ENCODE peak calls at places on chromosomes 6 and 20, in seven cellular contexts. One of them, this sample, is unnamed.

GRCh38 chr6:90494067-90494773 is 92.7 kb downstream of the MAP3K7 start:
- DNase-seq in neural crest cell: no peak
- DNase-seq in fibroblast of the aortic adventitia: peak
- DNase-seq in GM23338: peak
- DNase-seq in CD4-positive, alpha-beta T cell: no peak
- DNase-seq in RWPE1: no peak
- DNase-seq in H9: peak
- DNase-seq in this sample: no peak

GRCh38 chr6:52136934-52137467 is 49.2 kb upstream of the IL17A start:
- DNase-seq in neural crest cell: no peak
- DNase-seq in fibroblast of the aortic adventitia: no peak
- DNase-seq in GM23338: peak
- DNase-seq in CD4-positive, alpha-beta T cell: no peak
- DNase-seq in RWPE1: no peak
- DNase-seq in H9: no peak
- DNase-seq in this sample: no peak

GRCh38 chr20:61436674-61437279 is 184.7 kb downstream of the CDH4 start:
- DNase-seq in neural crest cell: peak
- DNase-seq in fibroblast of the aortic adventitia: peak
- DNase-seq in GM23338: peak
- DNase-seq in CD4-positive, alpha-beta T cell: no peak
- DNase-seq in RWPE1: peak
- DNase-seq in H9: peak
- DNase-seq in this sample: peak

GRCh38 chr6:17045581-17046322 is 56.1 kb upstream of the STMND1 start:
- DNase-seq in neural crest cell: no peak
- DNase-seq in fibroblast of the aortic adventitia: peak
- DNase-seq in GM23338: no peak
- DNase-seq in CD4-positive, alpha-beta T cell: no peak
- DNase-seq in RWPE1: no peak
- DNase-seq in H9: no peak
- DNase-seq in this sample: peak

GRCh38 chr6:99073223-99073622 is 125.5 kb upstream of the FBXL4 start:
- DNase-seq in neural crest cell: no peak
- DNase-seq in fibroblast of the aortic adventitia: no peak
- DNase-seq in GM23338: no peak
- DNase-seq in CD4-positive, alpha-beta T cell: no peak
- DNase-seq in RWPE1: no peak
- DNase-seq in H9: no peak
- DNase-seq in this sample: no peak

GRCh38 chr6:1856381-1856780 is 246.7 kb downstream of the FOXC1 start:
- DNase-seq in neural crest cell: no peak
- DNase-seq in fibroblast of the aortic adventitia: no peak
- DNase-seq in GM23338: no peak
- DNase-seq in CD4-positive, alpha-beta T cell: no peak
- DNase-seq in RWPE1: no peak
- DNase-seq in H9: no peak
- DNase-seq in this sample: peak

GRCh38 chr6:6851059-6851658 is 256.6 kb upstream of the RREB1 start:
- DNase-seq in neural crest cell: no peak
- DNase-seq in fibroblast of the aortic adventitia: peak
- DNase-seq in GM23338: no peak
- DNase-seq in CD4-positive, alpha-beta T cell: no peak
- DNase-seq in RWPE1: peak
- DNase-seq in H9: no peak
- DNase-seq in this sample: peak

GRCh38 chr6:113825776-113826175 is 31.4 kb upstream of the MARCKS start:
- DNase-seq in neural crest cell: no peak
- DNase-seq in fibroblast of the aortic adventitia: peak
- DNase-seq in GM23338: no peak
- DNase-seq in CD4-positive, alpha-beta T cell: no peak
- DNase-seq in RWPE1: no peak
- DNase-seq in H9: no peak
- DNase-seq in this sample: peak

GRCh38 chr6:149190228-149190831 is 127.2 kb upstream of the TAB2 start:
- DNase-seq in neural crest cell: no peak
- DNase-seq in fibroblast of the aortic adventitia: peak
- DNase-seq in GM23338: peak
- DNase-seq in CD4-positive, alpha-beta T cell: peak
- DNase-seq in RWPE1: no peak
- DNase-seq in H9: peak
- DNase-seq in this sample: no peak

GRCh38 chr6:148984516-148985056 is 237.8 kb downstream of the UST start:
- DNase-seq in neural crest cell: no peak
- DNase-seq in fibroblast of the aortic adventitia: no peak
- DNase-seq in GM23338: no peak
- DNase-seq in CD4-positive, alpha-beta T cell: no peak
- DNase-seq in RWPE1: no peak
- DNase-seq in H9: no peak
- DNase-seq in this sample: no peak

GRCh38 chr6:34226731-34227586 is 9.7 kb upstream of the HMGA1 start:
- DNase-seq in neural crest cell: no peak
- DNase-seq in fibroblast of the aortic adventitia: no peak
- DNase-seq in GM23338: peak
- DNase-seq in CD4-positive, alpha-beta T cell: no peak
- DNase-seq in RWPE1: no peak
- DNase-seq in H9: peak
- DNase-seq in this sample: no peak

GRCh38 chr6:146289816-146290588 is 253.6 kb upstream of the RAB32 start:
- DNase-seq in neural crest cell: no peak
- DNase-seq in fibroblast of the aortic adventitia: peak
- DNase-seq in GM23338: no peak
- DNase-seq in CD4-positive, alpha-beta T cell: no peak
- DNase-seq in RWPE1: peak
- DNase-seq in H9: no peak
- DNase-seq in this sample: peak

GRCh38 chr20:49381558-49382493 is 100.6 kb downstream of the KCNB1 start:
- DNase-seq in neural crest cell: no peak
- DNase-seq in fibroblast of the aortic adventitia: peak
- DNase-seq in GM23338: no peak
- DNase-seq in CD4-positive, alpha-beta T cell: no peak
- DNase-seq in RWPE1: peak
- DNase-seq in H9: no peak
- DNase-seq in this sample: peak

GRCh38 chr20:44143896-44144295 is 43.1 kb downstream of the JPH2 start:
- DNase-seq in neural crest cell: no peak
- DNase-seq in fibroblast of the aortic adventitia: no peak
- DNase-seq in GM23338: no peak
- DNase-seq in CD4-positive, alpha-beta T cell: no peak
- DNase-seq in RWPE1: no peak
- DNase-seq in H9: no peak
- DNase-seq in this sample: no peak

GRCh38 chr6:53793318-53793975 is 1.4 kb upstream of the LRRC1 start:
- DNase-seq in neural crest cell: peak
- DNase-seq in fibroblast of the aortic adventitia: peak
- DNase-seq in GM23338: peak
- DNase-seq in CD4-positive, alpha-beta T cell: no peak
- DNase-seq in RWPE1: peak
- DNase-seq in H9: peak
- DNase-seq in this sample: peak

GRCh38 chr20:44324343-44324742 is 12.5 kb upstream of the R3HDML start:
- DNase-seq in neural crest cell: no peak
- DNase-seq in fibroblast of the aortic adventitia: no peak
- DNase-seq in GM23338: peak
- DNase-seq in CD4-positive, alpha-beta T cell: no peak
- DNase-seq in RWPE1: no peak
- DNase-seq in H9: no peak
- DNase-seq in this sample: no peak

GRCh38 chr6:155807243-155807642 is 351.6 kb upstream of the NOX3 start:
- DNase-seq in neural crest cell: no peak
- DNase-seq in fibroblast of the aortic adventitia: no peak
- DNase-seq in GM23338: no peak
- DNase-seq in CD4-positive, alpha-beta T cell: no peak
- DNase-seq in RWPE1: no peak
- DNase-seq in H9: no peak
- DNase-seq in this sample: no peak

GRCh38 chr20:35831029-35831428 is 59.2 kb downstream of the PHF20 start:
- DNase-seq in neural crest cell: no peak
- DNase-seq in fibroblast of the aortic adventitia: peak
- DNase-seq in GM23338: no peak
- DNase-seq in CD4-positive, alpha-beta T cell: no peak
- DNase-seq in RWPE1: no peak
- DNase-seq in H9: no peak
- DNase-seq in this sample: no peak

DNA sequence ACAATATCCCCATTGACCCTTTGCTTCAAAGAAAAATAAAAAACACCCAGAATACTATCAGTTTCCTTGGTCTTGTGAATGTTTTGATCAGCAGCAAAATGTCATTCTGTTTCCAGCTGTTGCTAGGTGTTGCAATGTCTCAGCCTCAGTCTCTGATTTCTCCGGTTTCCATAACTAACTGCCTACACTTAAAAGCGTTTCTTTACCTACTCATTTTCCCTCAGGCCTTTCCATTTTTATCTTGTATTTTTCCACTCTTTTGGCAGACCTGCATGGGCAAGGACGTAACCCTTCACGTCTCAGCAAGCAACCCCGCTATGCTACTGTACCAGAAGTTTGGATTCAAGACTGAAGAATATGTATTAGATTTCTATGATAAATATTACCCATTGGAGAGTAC is 49.4 kb downstream of the KAT14 start:
- DNase-seq in neural crest cell: no peak
- DNase-seq in fibroblast of the aortic adventitia: no peak
- DNase-seq in GM23338: no peak
- DNase-seq in CD4-positive, alpha-beta T cell: no peak
- DNase-seq in RWPE1: peak
- DNase-seq in H9: no peak
- DNase-seq in this sample: no peak
- TF ChIP-seq CTCF in neural crest cell: no peak
- TF ChIP-seq CTCF in fibroblast of the aortic adventitia: no peak
- TF ChIP-seq CTCF in GM23338: no peak
- TF ChIP-seq CTCF in CD4-positive, alpha-beta T cell: no peak
- TF ChIP-seq CTCF in RWPE1: no peak
- TF ChIP-seq CTCF in H9: no peak
- TF ChIP-seq CTCF in this sample: no peak

DNA sequence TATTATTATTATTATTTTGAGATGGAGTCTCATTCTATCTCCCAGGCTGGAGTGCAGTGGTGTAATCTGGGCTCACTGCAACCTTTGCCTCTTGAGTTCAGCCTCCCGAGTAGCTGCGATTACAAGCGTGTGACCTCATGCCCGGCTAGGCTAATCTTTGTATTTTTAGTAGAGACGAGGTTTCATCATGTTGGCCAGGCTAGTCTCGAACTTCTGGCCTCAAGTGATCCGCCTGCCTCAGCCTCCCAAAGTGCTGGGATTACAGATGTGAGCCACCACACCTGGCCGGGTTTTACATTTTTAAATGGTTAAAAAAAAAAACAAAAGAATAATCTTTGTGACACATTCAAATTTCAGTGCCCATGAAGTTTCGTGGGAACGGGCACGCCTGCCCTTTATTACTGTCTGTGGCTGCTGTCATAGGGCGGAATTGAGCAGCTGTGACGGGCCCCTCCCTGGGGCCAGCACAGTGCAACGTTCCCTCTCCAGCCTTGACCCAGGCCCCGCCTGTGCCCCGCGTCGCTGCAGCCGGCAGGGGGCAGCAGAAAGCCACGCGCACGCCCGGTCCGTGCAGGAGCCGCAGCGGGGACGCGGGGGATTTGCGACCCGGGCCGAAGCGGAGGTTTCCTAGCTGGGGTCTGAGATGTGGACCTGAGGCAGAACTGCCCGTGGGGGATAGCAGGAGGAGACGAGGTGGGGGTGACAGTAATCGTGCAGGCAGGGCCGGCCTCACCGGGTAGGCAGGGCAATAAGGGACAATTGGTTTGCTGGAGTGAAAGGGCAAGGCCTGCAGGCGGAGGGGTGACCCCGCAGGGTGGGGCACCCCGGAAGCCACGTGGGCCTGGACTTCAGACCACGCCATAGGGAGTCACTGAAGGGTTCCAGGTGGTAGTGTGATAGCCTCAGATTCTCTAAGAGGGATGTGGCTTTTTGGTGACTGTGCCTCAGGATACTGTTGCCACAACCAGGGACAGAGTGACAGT is 54.3 kb downstream of the SYTL3 start:
- DNase-seq in neural crest cell: peak
- DNase-seq in fibroblast of the aortic adventitia: peak
- DNase-seq in GM23338: peak
- DNase-seq in CD4-positive, alpha-beta T cell: peak
- DNase-seq in RWPE1: peak
- DNase-seq in H9: peak
- DNase-seq in this sample: peak
- TF ChIP-seq CTCF in neural crest cell: peak
- TF ChIP-seq CTCF in fibroblast of the aortic adventitia: peak
- TF ChIP-seq CTCF in GM23338: peak
- TF ChIP-seq CTCF in CD4-positive, alpha-beta T cell: peak
- TF ChIP-seq CTCF in RWPE1: peak
- TF ChIP-seq CTCF in H9: peak
- TF ChIP-seq CTCF in this sample: peak

DNA sequence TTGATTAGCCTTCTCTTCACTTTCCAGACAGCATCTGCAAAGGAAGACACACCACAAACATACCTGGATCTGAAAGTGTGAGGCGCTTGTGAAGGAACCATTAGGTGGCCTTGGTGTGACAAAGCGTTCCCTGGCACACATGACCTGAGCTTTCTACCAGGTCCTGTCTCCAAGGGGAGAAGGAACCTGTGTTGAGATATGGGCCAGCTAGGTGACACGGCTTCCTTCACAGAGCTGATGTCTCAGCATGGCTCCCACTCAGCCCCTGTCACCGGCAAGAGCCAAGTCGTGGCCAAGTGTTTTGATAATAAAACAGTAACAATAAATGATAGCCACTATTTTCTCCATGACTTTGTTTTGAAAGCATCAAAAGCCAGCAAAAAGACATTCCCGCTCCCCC is 20.3 kb upstream of the TAGAP start:
- DNase-seq in neural crest cell: no peak
- DNase-seq in fibroblast of the aortic adventitia: no peak
- DNase-seq in GM23338: no peak
- DNase-seq in CD4-positive, alpha-beta T cell: no peak
- DNase-seq in RWPE1: no peak
- DNase-seq in H9: no peak
- DNase-seq in this sample: no peak
- TF ChIP-seq CTCF in neural crest cell: no peak
- TF ChIP-seq CTCF in fibroblast of the aortic adventitia: no peak
- TF ChIP-seq CTCF in GM23338: no peak
- TF ChIP-seq CTCF in CD4-positive, alpha-beta T cell: no peak
- TF ChIP-seq CTCF in RWPE1: no peak
- TF ChIP-seq CTCF in H9: no peak
- TF ChIP-seq CTCF in this sample: no peak

DNA sequence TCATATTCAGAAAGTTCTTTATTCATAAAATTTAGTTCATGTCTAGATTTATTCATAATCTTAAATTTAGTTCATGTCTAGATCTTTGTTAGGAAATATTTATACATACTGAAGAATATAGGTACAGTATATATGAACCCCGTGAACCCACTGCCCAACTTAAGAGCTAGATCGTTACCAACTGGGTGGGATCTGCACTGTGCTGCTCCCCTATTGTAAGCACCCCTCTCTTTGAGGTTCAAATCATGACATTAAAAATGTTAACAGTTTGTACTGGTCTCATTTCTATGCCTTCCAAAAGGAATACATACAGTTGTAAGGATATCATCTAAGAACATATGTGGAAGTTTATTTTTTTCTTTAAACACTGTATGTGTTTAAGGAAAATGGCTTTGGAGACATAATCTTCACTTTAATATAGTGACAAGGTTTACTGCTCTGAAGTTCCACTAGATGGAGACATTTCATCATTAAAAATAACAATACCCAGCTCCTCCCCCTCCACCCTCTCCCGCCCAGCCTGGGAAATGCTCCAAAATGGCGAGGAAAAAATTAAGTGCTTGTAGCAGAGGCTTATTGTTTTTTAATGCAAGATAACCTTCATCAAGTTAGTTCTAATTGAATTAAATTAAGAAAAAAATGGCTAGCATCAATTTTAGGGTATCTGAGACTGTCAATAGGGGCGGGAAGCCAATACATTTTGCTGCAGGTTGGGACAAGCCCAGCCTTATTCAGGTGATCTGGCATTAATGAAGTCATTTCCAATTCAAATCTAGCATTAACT is 104.1 kb upstream of the TRAF3IP2 start:
- DNase-seq in neural crest cell: no peak
- DNase-seq in fibroblast of the aortic adventitia: peak
- DNase-seq in GM23338: peak
- DNase-seq in CD4-positive, alpha-beta T cell: peak
- DNase-seq in RWPE1: peak
- DNase-seq in H9: peak
- DNase-seq in this sample: peak
- TF ChIP-seq CTCF in neural crest cell: peak
- TF ChIP-seq CTCF in fibroblast of the aortic adventitia: peak
- TF ChIP-seq CTCF in GM23338: peak
- TF ChIP-seq CTCF in CD4-positive, alpha-beta T cell: peak
- TF ChIP-seq CTCF in RWPE1: peak
- TF ChIP-seq CTCF in H9: peak
- TF ChIP-seq CTCF in this sample: peak

This sample was measured in HFFc6.